ENCODE peak calls at places on chromosome 3, in ten cellular contexts. L is activated naive CD8-positive, alpha-beta T cell treated with anti-CD3 and anti-CD28 coated beads, Interleukin-2, amount 50 U/mL, for 24 hours; E is NCI-H2171; T is COR-L47; Q is NCI-H1694; U is omental fat pad; C is SHP77 treated with DMSO at 0.1 percent for 48 hours; K is substantia nigra; J is pons; I is esophagus squamous epithelium. N is an unnamed sample.

GRCh38 chr3:72129384-72130094 is 344.6 kb upstream of the PROK2 start:
- DNase-seq in U (no peak), K (no peak), T (no peak), J (no peak), Q (no peak), L (no peak), I (no peak), C (no peak), E (no peak), N (no peak)

GRCh38 chr3:142808103-142808917 is 80.6 kb downstream of the PCOLCE2 start:
- DNase-seq in Q (no peak), T (no peak), E (no peak), C (no peak), U (no peak), K (no peak), L (no peak), J (peak), I (no peak), N (no peak)

GRCh38 chr3:60013241-60013640 is 963.4 kb upstream of the CFAP20DC start:
- DNase-seq in C (no peak), K (no peak), I (no peak), L (no peak), E (no peak), U (no peak), T (no peak), J (no peak), Q (no peak), N (no peak)

GRCh38 chr3:13877911-13878710 is 1.8 kb downstream of the WNT7A start:
- DNase-seq in U (no peak), K (no peak), E (no peak), J (no peak), I (no peak), C (no peak), T (no peak), Q (no peak), L (no peak), N (no peak)

GRCh38 chr3:117184574-117184973 is 475.0 kb downstream of the TUSC7 start:
- DNase-seq in U (no peak), K (no peak), Q (no peak), T (no peak), I (no peak), J (no peak), E (no peak), L (no peak), C (no peak), N (no peak)

GRCh38 chr3:49295489-49296058 is 18.5 kb upstream of the C3orf62 start:
- DNase-seq in I (no peak), K (no peak), T (no peak), E (no peak), C (no peak), L (peak), J (no peak), Q (no peak), U (no peak), N (peak)

GRCh38 chr3:140896997-140897396 is 44.6 kb upstream of the SLC25A36 start:
- DNase-seq in K (no peak), U (no peak), T (no peak), Q (no peak), C (no peak), I (no peak), E (no peak), J (no peak), L (no peak), N (no peak)

GRCh38 chr3:34070831-34071230 is 272.4 kb downstream of the PDCD6IP start:
- DNase-seq in J (no peak), C (no peak), T (no peak), I (no peak), L (no peak), Q (no peak), E (no peak), U (no peak), K (no peak), N (no peak)

GRCh38 chr3:37546876-37547275 is 314.8 kb upstream of the CTDSPL start:
- DNase-seq in I (no peak), E (no peak), C (no peak), K (no peak), T (no peak), J (peak), U (no peak), L (no peak), Q (no peak), N (peak)

GRCh38 chr3:126329927-126330725 is 27.1 kb downstream of the KLF15 start:
- DNase-seq in I (no peak), E (no peak), L (no peak), T (no peak), Q (no peak), U (no peak), K (no peak), C (no peak), J (no peak), N (no peak)

GRCh38 chr3:150081084-150081483 is 110.4 kb upstream of the PFN2 start:
- DNase-seq in T (no peak), K (no peak), L (no peak), Q (no peak), I (no peak), U (no peak), J (no peak), C (no peak), E (no peak), N (no peak)

GRCh38 chr3:151318946-151319345 is 2.3 kb upstream of the GPR87 start:
- DNase-seq in K (no peak), I (no peak), U (no peak), Q (no peak), J (no peak), E (no peak), T (no peak), L (no peak), C (no peak), N (no peak)

GRCh38 chr3:25349828-25350227 is 78.2 kb upstream of the RARB start:
- DNase-seq in U (no peak), J (no peak), E (no peak), I (no peak), K (no peak), L (no peak), C (no peak), T (no peak), Q (no peak), N (no peak)

N was measured in tibial nerve.